ENCODE peak calls at places on chromosomes 5 and 9, in seven cellular contexts. B is right lobe of liver; W is HTR-8/SVneo; O is mesendoderm; F is NCI-H2081; K is ELF-1; L is stimulated activated CD4-positive, alpha-beta T cell treated with anti-CD3 and anti-CD28 coated beads, Interleukin-12 subunit alpha, Interleukin-12 subunit beta, amount 100 ng/mL, for 24 hours. I is an unnamed sample.

GRCh38 chr9:117926031-117926655 is 221.9 kb downstream of the TLR4 start:
- DNase-seq in B (no peak), W (no peak), O (peak), F (no peak), K (no peak), L (no peak), I (no peak)

GRCh38 chr9:26062172-26062571 is 383.9 kb upstream of the TUSC1 start:
- DNase-seq in B (no peak), W (no peak), O (peak), F (no peak), K (no peak), L (no peak), I (no peak)

GRCh38 chr5:139669681-139670368 is 21.7 kb downstream of the CXXC5 start:
- DNase-seq in B (no peak), W (no peak), O (no peak), F (no peak), K (no peak), L (no peak), I (no peak)

GRCh38 chr5:157942595-157942994 is 83.7 kb upstream of the CLINT1 start:
- DNase-seq in B (no peak), W (no peak), O (no peak), F (no peak), K (no peak), L (no peak), I (no peak)

GRCh38 chr5:173901705-173902104 is 13.6 kb downstream of the CPEB4 start:
- DNase-seq in B (no peak), W (no peak), O (no peak), F (no peak), K (no peak), L (no peak), I (no peak)

GRCh38 chr5:68420476-68421344 is 205.2 kb downstream of the PIK3R1 start:
- DNase-seq in B (no peak), W (no peak), O (no peak), F (no peak), K (no peak), L (no peak), I (no peak)

GRCh38 chr9:91419222-91420191 is 4.1 kb downstream of the NFIL3 start:
- DNase-seq in B (peak), W (no peak), O (peak), F (no peak), K (no peak), L (no peak), I (no peak)

GRCh38 chr9:107931071-107931715 is 441.6 kb upstream of the KLF4 start:
- DNase-seq in B (no peak), W (no peak), O (peak), F (no peak), K (peak), L (no peak), I (no peak)

GRCh38 chr5:125485003-125485641 is 738.7 kb upstream of the ZNF608 start:
- DNase-seq in B (no peak), W (peak), O (peak), F (peak), K (peak), L (no peak), I (peak)

GRCh38 chr5:151720195-151720594 is 33.5 kb upstream of the SPARC start:
- DNase-seq in B (no peak), W (no peak), O (no peak), F (no peak), K (no peak), L (no peak), I (no peak)

GRCh38 chr5:134541736-134542376 is 16.4 kb downstream of the JADE2 start:
- DNase-seq in B (no peak), W (no peak), O (peak), F (no peak), K (peak), L (no peak), I (no peak)

GRCh38 chr9:76302947-76303550 is 91.2 kb downstream of the RFK start:
- DNase-seq in B (no peak), W (peak), O (peak), F (peak), K (no peak), L (no peak), I (peak)

GRCh38 chr9:111986035-111986556 is 89.5 kb downstream of the UGCG start:
- DNase-seq in B (peak), W (no peak), O (no peak), F (no peak), K (no peak), L (no peak), I (no peak)

GRCh38 chr9:130328349-130328801 is 62.8 kb downstream of the HMCN2 start:
- DNase-seq in B (no peak), W (no peak), O (no peak), F (no peak), K (no peak), L (no peak), I (no peak)

GRCh38 chr5:177133845-177134652 is 476 bp downstream of the NSD1 start:
- DNase-seq in B (peak), W (no peak), O (peak), F (peak), K (peak), L (no peak), I (no peak)

GRCh38 chr9:17052626-17053025 is 82.2 kb upstream of the CNTLN start:
- DNase-seq in B (no peak), W (no peak), O (peak), F (no peak), K (peak), L (no peak), I (no peak)

GRCh38 chr9:129446828-129447550 is 173.9 kb downstream of the C9orf50 start:
- DNase-seq in B (no peak), W (no peak), O (no peak), F (no peak), K (peak), L (no peak), I (no peak)

GRCh38 chr9:133968428-133968827 is 23.7 kb downstream of the VAV2 start:
- DNase-seq in B (no peak), W (no peak), O (no peak), F (no peak), K (no peak), L (no peak), I (no peak)

GRCh38 chr9:76562511-76562911 is 103.5 kb downstream of the GCNT1 start:
- DNase-seq in B (no peak), W (peak), O (no peak), F (no peak), K (no peak), L (no peak), I (no peak)

GRCh38 chr9:125732562-125732961 is 14.6 kb upstream of the PBX3 start:
- DNase-seq in B (no peak), W (no peak), O (peak), F (no peak), K (peak), L (no peak), I (no peak)

GRCh38 chr9:109981091-109981490 is 201.1 kb downstream of the PALM2AKAP2 start:
- DNase-seq in B (no peak), W (no peak), O (no peak), F (no peak), K (no peak), L (no peak), I (no peak)

I was measured in pulmonary artery endothelial cell.